ENCODE peak calls at places on chromosome 22, in six cellular contexts. One of them, this sample, is unnamed.

GRCh38 chr22:50004923-50005322 is 7.6 kb downstream of the IL17REL start:
- DNase-seq in GM23338: no peak
- DNase-seq in NCI-H1436: no peak
- DNase-seq in stimulated activated CD8-positive, alpha-beta memory T cell treated with anti-CD3 and anti-CD28 coated beads, Interleukin-15, amount 100 ng/mL, for 4 hours: no peak
- DNase-seq in fibroblast of the aortic adventitia: no peak
- DNase-seq in choroid plexus epithelial cell: no peak
- DNase-seq in this sample: no peak

GRCh38 chr22:43381693-43382092 is 30.1 kb upstream of the MPPED1 start:
- DNase-seq in GM23338: no peak
- DNase-seq in NCI-H1436: no peak
- DNase-seq in stimulated activated CD8-positive, alpha-beta memory T cell treated with anti-CD3 and anti-CD28 coated beads, Interleukin-15, amount 100 ng/mL, for 4 hours: no peak
- DNase-seq in fibroblast of the aortic adventitia: no peak
- DNase-seq in choroid plexus epithelial cell: no peak
- DNase-seq in this sample: no peak

GRCh38 chr22:47032091-47032943 is 269.9 kb downstream of the TBC1D22A start:
- DNase-seq in GM23338: no peak
- DNase-seq in NCI-H1436: no peak
- DNase-seq in stimulated activated CD8-positive, alpha-beta memory T cell treated with anti-CD3 and anti-CD28 coated beads, Interleukin-15, amount 100 ng/mL, for 4 hours: no peak
- DNase-seq in fibroblast of the aortic adventitia: no peak
- DNase-seq in choroid plexus epithelial cell: no peak
- DNase-seq in this sample: no peak

GRCh38 chr22:38109391-38110000 is 988 bp downstream of the BAIAP2L2 start:
- DNase-seq in GM23338: peak
- DNase-seq in NCI-H1436: no peak
- DNase-seq in stimulated activated CD8-positive, alpha-beta memory T cell treated with anti-CD3 and anti-CD28 coated beads, Interleukin-15, amount 100 ng/mL, for 4 hours: no peak
- DNase-seq in fibroblast of the aortic adventitia: no peak
- DNase-seq in choroid plexus epithelial cell: no peak
- DNase-seq in this sample: no peak

GRCh38 chr22:47165998-47166397 is 403.5 kb downstream of the TBC1D22A start:
- DNase-seq in GM23338: no peak
- DNase-seq in NCI-H1436: peak
- DNase-seq in stimulated activated CD8-positive, alpha-beta memory T cell treated with anti-CD3 and anti-CD28 coated beads, Interleukin-15, amount 100 ng/mL, for 4 hours: no peak
- DNase-seq in fibroblast of the aortic adventitia: no peak
- DNase-seq in choroid plexus epithelial cell: no peak
- DNase-seq in this sample: no peak

GRCh38 chr22:37242395-37242918 is 1.6 kb downstream of the RAC2 start:
- DNase-seq in GM23338: no peak
- DNase-seq in NCI-H1436: no peak
- DNase-seq in stimulated activated CD8-positive, alpha-beta memory T cell treated with anti-CD3 and anti-CD28 coated beads, Interleukin-15, amount 100 ng/mL, for 4 hours: peak
- DNase-seq in fibroblast of the aortic adventitia: no peak
- DNase-seq in choroid plexus epithelial cell: no peak
- DNase-seq in this sample: peak

GRCh38 chr22:50542416-50542927 is 3.2 kb upstream of the KLHDC7B start:
- DNase-seq in GM23338: no peak
- DNase-seq in NCI-H1436: no peak
- DNase-seq in stimulated activated CD8-positive, alpha-beta memory T cell treated with anti-CD3 and anti-CD28 coated beads, Interleukin-15, amount 100 ng/mL, for 4 hours: no peak
- DNase-seq in fibroblast of the aortic adventitia: no peak
- DNase-seq in choroid plexus epithelial cell: peak
- DNase-seq in this sample: no peak

GRCh38 chr22:26835929-26836528 is 178.6 kb downstream of the MIAT start:
- DNase-seq in GM23338: peak
- DNase-seq in NCI-H1436: peak
- DNase-seq in stimulated activated CD8-positive, alpha-beta memory T cell treated with anti-CD3 and anti-CD28 coated beads, Interleukin-15, amount 100 ng/mL, for 4 hours: no peak
- DNase-seq in fibroblast of the aortic adventitia: peak
- DNase-seq in choroid plexus epithelial cell: peak
- DNase-seq in this sample: peak

GRCh38 chr22:37990862-37991261 is 6.5 kb upstream of the SOX10 start:
- DNase-seq in GM23338: no peak
- DNase-seq in NCI-H1436: no peak
- DNase-seq in stimulated activated CD8-positive, alpha-beta memory T cell treated with anti-CD3 and anti-CD28 coated beads, Interleukin-15, amount 100 ng/mL, for 4 hours: no peak
- DNase-seq in fibroblast of the aortic adventitia: no peak
- DNase-seq in choroid plexus epithelial cell: no peak
- DNase-seq in this sample: no peak

GRCh38 chr22:33035276-33035863 is 22.8 kb downstream of the SYN3 start:
- DNase-seq in GM23338: no peak
- DNase-seq in NCI-H1436: no peak
- DNase-seq in stimulated activated CD8-positive, alpha-beta memory T cell treated with anti-CD3 and anti-CD28 coated beads, Interleukin-15, amount 100 ng/mL, for 4 hours: no peak
- DNase-seq in fibroblast of the aortic adventitia: no peak
- DNase-seq in choroid plexus epithelial cell: no peak
- DNase-seq in this sample: no peak

GRCh38 chr22:19779685-19780268 is 19.2 kb downstream of the TBX1 start:
- DNase-seq in GM23338: no peak
- DNase-seq in NCI-H1436: no peak
- DNase-seq in stimulated activated CD8-positive, alpha-beta memory T cell treated with anti-CD3 and anti-CD28 coated beads, Interleukin-15, amount 100 ng/mL, for 4 hours: no peak
- DNase-seq in fibroblast of the aortic adventitia: no peak
- DNase-seq in choroid plexus epithelial cell: no peak
- DNase-seq in this sample: no peak

GRCh38 chr22:36808611-36809344 is 8.1 kb downstream of the PVALB start:
- DNase-seq in GM23338: no peak
- DNase-seq in NCI-H1436: no peak
- DNase-seq in stimulated activated CD8-positive, alpha-beta memory T cell treated with anti-CD3 and anti-CD28 coated beads, Interleukin-15, amount 100 ng/mL, for 4 hours: no peak
- DNase-seq in fibroblast of the aortic adventitia: no peak
- DNase-seq in choroid plexus epithelial cell: no peak
- DNase-seq in this sample: no peak

GRCh38 chr22:20531404-20532181 is 24.2 kb downstream of the MED15 start:
- DNase-seq in GM23338: peak
- DNase-seq in NCI-H1436: no peak
- DNase-seq in stimulated activated CD8-positive, alpha-beta memory T cell treated with anti-CD3 and anti-CD28 coated beads, Interleukin-15, amount 100 ng/mL, for 4 hours: no peak
- DNase-seq in fibroblast of the aortic adventitia: peak
- DNase-seq in choroid plexus epithelial cell: peak
- DNase-seq in this sample: peak

GRCh38 chr22:19943665-19944026 is 2.0 kb upstream of the TXNRD2 start:
- DNase-seq in GM23338: peak
- DNase-seq in NCI-H1436: no peak
- DNase-seq in stimulated activated CD8-positive, alpha-beta memory T cell treated with anti-CD3 and anti-CD28 coated beads, Interleukin-15, amount 100 ng/mL, for 4 hours: no peak
- DNase-seq in fibroblast of the aortic adventitia: peak
- DNase-seq in choroid plexus epithelial cell: peak
- DNase-seq in this sample: no peak

GRCh38 chr22:49007013-49007653 is 820.5 kb downstream of the BRD1 start:
- DNase-seq in GM23338: no peak
- DNase-seq in NCI-H1436: no peak
- DNase-seq in stimulated activated CD8-positive, alpha-beta memory T cell treated with anti-CD3 and anti-CD28 coated beads, Interleukin-15, amount 100 ng/mL, for 4 hours: no peak
- DNase-seq in fibroblast of the aortic adventitia: no peak
- DNase-seq in choroid plexus epithelial cell: no peak
- DNase-seq in this sample: peak

GRCh38 chr22:49845666-49846459 is 7.8 kb upstream of the ZBED4 start:
- DNase-seq in GM23338: no peak
- DNase-seq in NCI-H1436: no peak
- DNase-seq in stimulated activated CD8-positive, alpha-beta memory T cell treated with anti-CD3 and anti-CD28 coated beads, Interleukin-15, amount 100 ng/mL, for 4 hours: no peak
- DNase-seq in fibroblast of the aortic adventitia: no peak
- DNase-seq in choroid plexus epithelial cell: no peak
- DNase-seq in this sample: no peak

GRCh38 chr22:42934338-42934737 is 77.3 kb upstream of the ARFGAP3 start:
- DNase-seq in GM23338: no peak
- DNase-seq in NCI-H1436: no peak
- DNase-seq in stimulated activated CD8-positive, alpha-beta memory T cell treated with anti-CD3 and anti-CD28 coated beads, Interleukin-15, amount 100 ng/mL, for 4 hours: no peak
- DNase-seq in fibroblast of the aortic adventitia: no peak
- DNase-seq in choroid plexus epithelial cell: no peak
- DNase-seq in this sample: no peak

GRCh38 chr22:37254206-37254866 is 10.3 kb upstream of the RAC2 start:
- DNase-seq in GM23338: no peak
- DNase-seq in NCI-H1436: no peak
- DNase-seq in stimulated activated CD8-positive, alpha-beta memory T cell treated with anti-CD3 and anti-CD28 coated beads, Interleukin-15, amount 100 ng/mL, for 4 hours: no peak
- DNase-seq in fibroblast of the aortic adventitia: peak
- DNase-seq in choroid plexus epithelial cell: peak
- DNase-seq in this sample: no peak

GRCh38 chr22:22754961-22755777 is 110.8 kb downstream of the GGTLC2 start:
- DNase-seq in GM23338: no peak
- DNase-seq in NCI-H1436: no peak
- DNase-seq in stimulated activated CD8-positive, alpha-beta memory T cell treated with anti-CD3 and anti-CD28 coated beads, Interleukin-15, amount 100 ng/mL, for 4 hours: no peak
- DNase-seq in fibroblast of the aortic adventitia: no peak
- DNase-seq in choroid plexus epithelial cell: no peak
- DNase-seq in this sample: no peak

GRCh38 chr22:40491990-40492631 is 121.7 kb downstream of the SGSM3 start:
- DNase-seq in GM23338: peak
- DNase-seq in NCI-H1436: no peak
- DNase-seq in stimulated activated CD8-positive, alpha-beta memory T cell treated with anti-CD3 and anti-CD28 coated beads, Interleukin-15, amount 100 ng/mL, for 4 hours: no peak
- DNase-seq in fibroblast of the aortic adventitia: peak
- DNase-seq in choroid plexus epithelial cell: peak
- DNase-seq in this sample: no peak

GRCh38 chr22:47160141-47160541 is 397.7 kb downstream of the TBC1D22A start:
- DNase-seq in GM23338: no peak
- DNase-seq in NCI-H1436: no peak
- DNase-seq in stimulated activated CD8-positive, alpha-beta memory T cell treated with anti-CD3 and anti-CD28 coated beads, Interleukin-15, amount 100 ng/mL, for 4 hours: no peak
- DNase-seq in fibroblast of the aortic adventitia: no peak
- DNase-seq in choroid plexus epithelial cell: no peak
- DNase-seq in this sample: no peak

GRCh38 chr22:49540571-49541450 is 286.9 kb downstream of the BRD1 start:
- DNase-seq in GM23338: no peak
- DNase-seq in NCI-H1436: no peak
- DNase-seq in stimulated activated CD8-positive, alpha-beta memory T cell treated with anti-CD3 and anti-CD28 coated beads, Interleukin-15, amount 100 ng/mL, for 4 hours: no peak
- DNase-seq in fibroblast of the aortic adventitia: no peak
- DNase-seq in choroid plexus epithelial cell: no peak
- DNase-seq in this sample: no peak

GRCh38 chr22:43200555-43200954 is 13.6 kb upstream of the TTLL12 start:
- DNase-seq in GM23338: no peak
- DNase-seq in NCI-H1436: no peak
- DNase-seq in stimulated activated CD8-positive, alpha-beta memory T cell treated with anti-CD3 and anti-CD28 coated beads, Interleukin-15, amount 100 ng/mL, for 4 hours: no peak
- DNase-seq in fibroblast of the aortic adventitia: no peak
- DNase-seq in choroid plexus epithelial cell: no peak
- DNase-seq in this sample: no peak

This sample was measured in hepatocyte.